ENCODE peak calls at places on chromosomes 7 and 10, in four cellular contexts. One of them, this sample, is unnamed.

GRCh38 chr7:114048386-114049235 is 129.8 kb upstream of the PPP1R3A start:
- DNase-seq in AG04450: no peak
- DNase-seq in aorta: no peak
- DNase-seq in stomach: no peak
- DNase-seq in this sample: no peak

GRCh38 chr7:105674200-105675030 is 93.1 kb upstream of the EFCAB10 start:
- DNase-seq in stomach: no peak
- DNase-seq in aorta: no peak
- DNase-seq in AG04450: no peak
- DNase-seq in this sample: no peak

GRCh38 chr7:134949171-134949570 is 37.1 kb upstream of the AGBL3 start:
- DNase-seq in AG04450: no peak
- DNase-seq in aorta: no peak
- DNase-seq in stomach: no peak
- DNase-seq in this sample: no peak

GRCh38 chr7:36606442-36607205 is 117.7 kb downstream of the AOAH start:
- DNase-seq in aorta: no peak
- DNase-seq in AG04450: no peak
- DNase-seq in stomach: no peak
- DNase-seq in this sample: no peak

GRCh38 chr10:80413152-80413996 is 5.0 kb downstream of the PRXL2A start:
- DNase-seq in stomach: no peak
- DNase-seq in aorta: no peak
- DNase-seq in AG04450: no peak
- DNase-seq in this sample: peak; percentile 22

GRCh38 chr7:26149391-26149977 is 2.5 kb upstream of the NFE2L3 start:
- DNase-seq in stomach: no peak
- DNase-seq in AG04450: no peak
- DNase-seq in aorta: no peak
- DNase-seq in this sample: no peak

GRCh38 chr7:82044497-82045080 is 274.7 kb upstream of the HGF start:
- DNase-seq in aorta: no peak
- DNase-seq in AG04450: no peak
- DNase-seq in stomach: peak; percentile 28
- DNase-seq in this sample: no peak

GRCh38 chr7:89607797-89608196 is 546.5 kb upstream of the STEAP1 start:
- DNase-seq in aorta: no peak
- DNase-seq in stomach: no peak
- DNase-seq in AG04450: no peak
- DNase-seq in this sample: no peak

GRCh38 chr10:119319161-119319919 is 112.0 kb downstream of the GRK5 start:
- DNase-seq in aorta: no peak
- DNase-seq in stomach: no peak
- DNase-seq in AG04450: no peak
- DNase-seq in this sample: no peak

GRCh38 chr10:124230586-124231187 is 137.3 kb upstream of the CHST15 start:
- DNase-seq in stomach: no peak
- DNase-seq in aorta: no peak
- DNase-seq in AG04450: no peak
- DNase-seq in this sample: no peak

GRCh38 chr10:99945286-99945685 is 64.5 kb downstream of the DNMBP start:
- DNase-seq in stomach: peak; percentile 55
- DNase-seq in aorta: peak; percentile 53
- DNase-seq in AG04450: peak; percentile 67
- DNase-seq in this sample: peak; percentile 20

GRCh38 chr10:42961776-42962119 is 115.1 kb upstream of the RET start:
- DNase-seq in aorta: no peak
- DNase-seq in AG04450: no peak
- DNase-seq in stomach: peak; percentile 14
- DNase-seq in this sample: no peak

GRCh38 chr7:125663961-125664360 is 734.3 kb upstream of the POT1 start:
- DNase-seq in stomach: no peak
- DNase-seq in aorta: no peak
- DNase-seq in AG04450: no peak
- DNase-seq in this sample: no peak

GRCh38 chr7:87507446-87507845 is 32.0 kb upstream of the ABCB4 start:
- DNase-seq in aorta: no peak
- DNase-seq in AG04450: no peak
- DNase-seq in stomach: no peak
- DNase-seq in this sample: no peak

GRCh38 chr10:92699193-92699517 is 9.4 kb downstream of the HHEX start:
- DNase-seq in stomach: no peak
- DNase-seq in AG04450: no peak
- DNase-seq in aorta: no peak
- DNase-seq in this sample: no peak

GRCh38 chr10:130495891-130496642 is 359.9 kb downstream of the GLRX3 start:
- DNase-seq in AG04450: no peak
- DNase-seq in aorta: no peak
- DNase-seq in stomach: no peak
- DNase-seq in this sample: peak; percentile 2

GRCh38 chr7:157497744-157498541 is 161.1 kb downstream of the DNAJB6 start:
- DNase-seq in AG04450: no peak
- DNase-seq in stomach: peak; percentile 20
- DNase-seq in aorta: no peak
- DNase-seq in this sample: no peak

GRCh38 chr7:99141334-99141733 is 2.6 kb downstream of the SMURF1 start:
- DNase-seq in AG04450: no peak
- DNase-seq in aorta: no peak
- DNase-seq in stomach: no peak
- DNase-seq in this sample: no peak

GRCh38 chr7:111255576-111255975 is 164.6 kb downstream of the LRRN3 start:
- DNase-seq in aorta: no peak
- DNase-seq in AG04450: no peak
- DNase-seq in stomach: no peak
- DNase-seq in this sample: no peak

GRCh38 chr7:80410081-80410480 is 101.8 kb downstream of the GNAT3 start:
- DNase-seq in stomach: no peak
- DNase-seq in aorta: no peak
- DNase-seq in AG04450: no peak
- DNase-seq in this sample: no peak

GRCh38 chr10:128871671-128872231 is 595.3 kb upstream of the MGMT start:
- DNase-seq in stomach: no peak
- DNase-seq in AG04450: no peak
- DNase-seq in aorta: no peak
- DNase-seq in this sample: no peak

GRCh38 chr10:78672898-78673297 is 395.9 kb upstream of the ZMIZ1 start:
- DNase-seq in aorta: no peak
- DNase-seq in AG04450: peak; percentile 16
- DNase-seq in stomach: no peak
- DNase-seq in this sample: no peak

GRCh38 chr7:117728858-117729257 is 144.4 kb downstream of the CTTNBP2 start:
- DNase-seq in AG04450: no peak
- DNase-seq in aorta: no peak
- DNase-seq in stomach: no peak
- DNase-seq in this sample: no peak

GRCh38 chr7:73701357-73701995 is 18.0 kb downstream of the STX1A start:
- DNase-seq in AG04450: no peak
- DNase-seq in stomach: no peak
- DNase-seq in aorta: peak; percentile 57
- DNase-seq in this sample: no peak

GRCh38 chr7:76300210-76300731 is 2.2 kb upstream of the HSPB1 start:
- DNase-seq in AG04450: no peak
- DNase-seq in stomach: peak; percentile 65
- DNase-seq in aorta: no peak
- DNase-seq in this sample: peak; percentile 96

GRCh38 chr10:61821153-61821552 is 80.3 kb upstream of the ARID5B start:
- DNase-seq in aorta: no peak
- DNase-seq in AG04450: no peak
- DNase-seq in stomach: no peak
- DNase-seq in this sample: no peak

GRCh38 chr7:539731-540411 is 20.2 kb upstream of the PDGFA start:
- DNase-seq in stomach: peak; percentile 56
- DNase-seq in aorta: peak; percentile 63
- DNase-seq in AG04450: no peak
- DNase-seq in this sample: peak; percentile 55

GRCh38 chr10:93835770-93836169 is 58.0 kb upstream of the SLC35G1 start:
- DNase-seq in AG04450: no peak
- DNase-seq in stomach: no peak
- DNase-seq in aorta: no peak
- DNase-seq in this sample: no peak

GRCh38 chr10:101492205-101492604 is 95.9 kb downstream of the POLL start:
- DNase-seq in AG04450: no peak
- DNase-seq in aorta: no peak
- DNase-seq in stomach: no peak
- DNase-seq in this sample: no peak

GRCh38 chr7:36440880-36441279 is 51.2 kb downstream of the ANLN start:
- DNase-seq in aorta: no peak
- DNase-seq in AG04450: no peak
- DNase-seq in stomach: no peak
- DNase-seq in this sample: no peak

GRCh38 chr7:142887282-142888015 is 1.9 kb upstream of the TRPV6 start:
- DNase-seq in stomach: peak; percentile 20
- DNase-seq in aorta: peak; percentile 16
- DNase-seq in AG04450: no peak
- DNase-seq in this sample: no peak

GRCh38 chr7:112508404-112508803 is 27.6 kb downstream of the LSMEM1 start:
- DNase-seq in AG04450: no peak
- DNase-seq in stomach: no peak
- DNase-seq in aorta: no peak
- DNase-seq in this sample: no peak

GRCh38 chr10:22427101-22427500 is 81.8 kb downstream of the SPAG6 start:
- DNase-seq in aorta: no peak
- DNase-seq in stomach: no peak
- DNase-seq in AG04450: no peak
- DNase-seq in this sample: no peak

DNA sequence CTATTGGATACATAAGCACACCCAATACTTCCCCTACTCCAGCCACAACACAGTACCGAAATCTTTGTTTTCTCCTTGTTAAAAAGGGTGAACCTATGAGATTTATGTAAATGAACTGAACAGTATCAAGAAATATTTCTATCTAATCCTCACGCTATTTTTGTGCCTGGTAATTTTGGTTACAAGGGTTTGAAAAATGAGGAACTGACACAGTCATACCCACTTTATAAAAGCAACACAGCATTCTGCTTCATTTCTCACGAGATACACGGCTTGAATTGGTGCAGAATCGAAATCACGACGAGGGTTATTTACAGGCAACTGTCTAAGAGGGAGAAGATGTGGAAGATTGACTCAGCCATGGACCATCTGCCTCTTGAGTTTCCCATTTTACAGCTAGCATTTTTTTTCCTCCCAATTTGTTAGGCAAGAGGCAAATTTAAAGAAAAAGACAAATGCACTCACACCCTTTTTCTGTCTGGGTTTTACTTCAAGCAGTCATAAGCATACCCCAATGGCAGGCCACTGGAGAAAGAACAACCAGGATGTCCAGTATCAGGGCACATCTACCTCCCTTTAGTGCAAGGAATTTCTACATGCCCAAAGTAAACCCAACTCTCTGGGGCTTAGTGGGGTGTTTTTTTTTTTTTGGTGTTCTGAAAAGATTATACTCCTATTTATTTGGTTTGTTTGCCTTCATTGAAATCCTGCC is 108.1 kb downstream of the ITGB8 start:
- DNase-seq in AG04450: no peak
- DNase-seq in aorta: no peak
- DNase-seq in stomach: no peak
- DNase-seq in this sample: no peak
- H3K27ac ChIP-seq in AG04450: no peak overlapping the region
- H3K27ac ChIP-seq in aorta: no peak overlapping the region
- H3K27ac ChIP-seq in stomach: no peak overlapping the region
- H3K27ac ChIP-seq in this sample: no peak overlapping the region

GRCh38 chr10:6223981-6224380 is 21.2 kb downstream of the PFKFB3 start:
- DNase-seq in stomach: no peak
- DNase-seq in AG04450: no peak
- DNase-seq in aorta: no peak
- DNase-seq in this sample: no peak

GRCh38 chr10:6220418-6221191 is 17.9 kb downstream of the PFKFB3 start:
- DNase-seq in AG04450: no peak
- DNase-seq in stomach: no peak
- DNase-seq in aorta: no peak
- DNase-seq in this sample: no peak

GRCh38 chr10:6222755-6223154 is 20.0 kb downstream of the PFKFB3 start:
- DNase-seq in aorta: no peak
- DNase-seq in AG04450: no peak
- DNase-seq in stomach: no peak
- DNase-seq in this sample: no peak

GRCh38 chr10:6221192-6221940 is 18.6 kb downstream of the PFKFB3 start:
- DNase-seq in AG04450: no peak
- DNase-seq in stomach: no peak
- DNase-seq in aorta: no peak
- DNase-seq in this sample: no peak

GRCh38 chr10:6221971-6222751 is 19.4 kb downstream of the PFKFB3 start:
- DNase-seq in AG04450: no peak
- DNase-seq in aorta: peak; percentile 77
- DNase-seq in stomach: no peak
- DNase-seq in this sample: no peak
- H3K27ac ChIP-seq in AG04450: peak overlapping the region; percentile 11
- H3K27ac ChIP-seq in aorta: peak overlapping the region; percentile 32
- H3K27ac ChIP-seq in stomach: no peak overlapping the region
- H3K27ac ChIP-seq in this sample: no peak overlapping the region

GRCh38 chr7:5703572-5704533 is 77.6 kb downstream of the RNF216 start:
- DNase-seq in AG04450: no peak
- DNase-seq in stomach: no peak
- DNase-seq in aorta: no peak
- DNase-seq in this sample: no peak

GRCh38 chr7:5705318-5705717 is 76.1 kb downstream of the RNF216 start:
- DNase-seq in AG04450: no peak
- DNase-seq in stomach: no peak
- DNase-seq in aorta: no peak
- DNase-seq in this sample: no peak

GRCh38 chr7:5704534-5704922 is 76.9 kb downstream of the RNF216 start:
- DNase-seq in stomach: peak; percentile 81
- DNase-seq in AG04450: peak; percentile 69
- DNase-seq in aorta: peak; percentile 88
- DNase-seq in this sample: no peak

GRCh38 chr7:5701085-5701914 is 80.2 kb downstream of the RNF216 start:
- DNase-seq in AG04450: no peak
- DNase-seq in aorta: no peak
- DNase-seq in stomach: no peak
- DNase-seq in this sample: no peak

GRCh38 chr7:5702876-5703571 is 78.4 kb downstream of the RNF216 start:
- DNase-seq in stomach: no peak
- DNase-seq in aorta: no peak
- DNase-seq in AG04450: no peak
- DNase-seq in this sample: no peak
- H3K27ac ChIP-seq in stomach: no peak overlapping the region
- H3K27ac ChIP-seq in aorta: no peak overlapping the region
- H3K27ac ChIP-seq in AG04450: peak overlapping the region; percentile 21
- H3K27ac ChIP-seq in this sample: peak overlapping the region; percentile 18

GRCh38 chr10:30183076-30183402 is 123.7 kb upstream of the JCAD start:
- DNase-seq in aorta: no peak
- DNase-seq in AG04450: no peak
- DNase-seq in stomach: no peak
- DNase-seq in this sample: no peak

GRCh38 chr10:30182191-30183075 is 123.0 kb upstream of the JCAD start:
- DNase-seq in AG04450: peak; percentile 74
- DNase-seq in aorta: peak; percentile 60
- DNase-seq in stomach: no peak
- DNase-seq in this sample: peak; percentile 24

GRCh38 chr10:30176182-30176581 is 116.8 kb upstream of the JCAD start:
- DNase-seq in stomach: no peak
- DNase-seq in aorta: no peak
- DNase-seq in AG04450: peak; percentile 45
- DNase-seq in this sample: no peak

GRCh38 chr10:30176776-30177533 is 117.6 kb upstream of the JCAD start:
- DNase-seq in aorta: no peak
- DNase-seq in stomach: no peak
- DNase-seq in AG04450: no peak
- DNase-seq in this sample: no peak

GRCh38 chr10:30178565-30178964 is 119.2 kb upstream of the JCAD start:
- DNase-seq in aorta: no peak
- DNase-seq in AG04450: peak; percentile 79
- DNase-seq in stomach: no peak
- DNase-seq in this sample: no peak
- H3K27ac ChIP-seq in aorta: no peak overlapping the region
- H3K27ac ChIP-seq in AG04450: peak overlapping the region; percentile 73
- H3K27ac ChIP-seq in stomach: no peak overlapping the region
- H3K27ac ChIP-seq in this sample: no peak overlapping the region

This sample was measured in epithelial cell of prostate.